ENCODE peak calls at places on chromosomes 4 and X, in eight cellular contexts. One of them, this sample, is unnamed.

GRCh38 chr4:119682080-119682479 is 53.5 kb upstream of the PDE5A start:
- DNase-seq in erythroblast: no peak
- DNase-seq in AG08395: no peak
- DNase-seq in activated T-cell treated with anti-CD3 and anti-CD28 coated beads, Interleukin-2, amount 50 U/mL, for 48 hours: no peak
- DNase-seq in kidney tubule cell: no peak
- DNase-seq in adrenal gland: no peak
- DNase-seq in HEK293T: no peak
- DNase-seq in Kasumi-1: no peak
- DNase-seq in this sample: no peak

GRCh38 chr4:107858158-107858742 is 33.5 kb downstream of the SGMS2 start:
- DNase-seq in Kasumi-1: no peak
- DNase-seq in adrenal gland: no peak
- DNase-seq in erythroblast: no peak
- DNase-seq in activated T-cell treated with anti-CD3 and anti-CD28 coated beads, Interleukin-2, amount 50 U/mL, for 48 hours: no peak
- DNase-seq in HEK293T: no peak
- DNase-seq in AG08395: no peak
- DNase-seq in kidney tubule cell: no peak
- DNase-seq in this sample: no peak

GRCh38 chr4:118278473-118279274 is 74.1 kb downstream of the PRSS12 start:
- DNase-seq in AG08395: peak; percentile 96
- DNase-seq in adrenal gland: peak; percentile 98
- DNase-seq in HEK293T: peak; percentile 98
- DNase-seq in Kasumi-1: peak; percentile 96
- DNase-seq in activated T-cell treated with anti-CD3 and anti-CD28 coated beads, Interleukin-2, amount 50 U/mL, for 48 hours: peak; percentile 97
- DNase-seq in kidney tubule cell: peak; percentile 96
- DNase-seq in erythroblast: peak; percentile 94
- DNase-seq in this sample: peak; percentile 54

GRCh38 chr4:157221895-157222763 is 1.6 kb downstream of the GRIA2 start:
- DNase-seq in AG08395: no peak
- DNase-seq in activated T-cell treated with anti-CD3 and anti-CD28 coated beads, Interleukin-2, amount 50 U/mL, for 48 hours: no peak
- DNase-seq in adrenal gland: peak; percentile 27
- DNase-seq in Kasumi-1: no peak
- DNase-seq in erythroblast: no peak
- DNase-seq in kidney tubule cell: peak; percentile 19
- DNase-seq in HEK293T: peak; percentile 9
- DNase-seq in this sample: no peak

GRCh38 chr4:153507679-153508073 is 41.5 kb downstream of the TMEM131L start:
- DNase-seq in erythroblast: no peak
- DNase-seq in AG08395: no peak
- DNase-seq in activated T-cell treated with anti-CD3 and anti-CD28 coated beads, Interleukin-2, amount 50 U/mL, for 48 hours: no peak
- DNase-seq in HEK293T: no peak
- DNase-seq in Kasumi-1: no peak
- DNase-seq in adrenal gland: no peak
- DNase-seq in kidney tubule cell: no peak
- DNase-seq in this sample: no peak

GRCh38 chrX:68832101-68832416 is 3.2 kb downstream of the EFNB1 start:
- DNase-seq in erythroblast: no peak
- DNase-seq in kidney tubule cell: peak; percentile 68
- DNase-seq in HEK293T: no peak
- DNase-seq in adrenal gland: peak; percentile 28
- DNase-seq in activated T-cell treated with anti-CD3 and anti-CD28 coated beads, Interleukin-2, amount 50 U/mL, for 48 hours: peak; percentile 56
- DNase-seq in AG08395: peak; percentile 75
- DNase-seq in Kasumi-1: peak; percentile 69
- DNase-seq in this sample: no peak

GRCh38 chr4:143411527-143412480 is 75.1 kb downstream of the GAB1 start:
- DNase-seq in AG08395: peak; percentile 31
- DNase-seq in kidney tubule cell: no peak
- DNase-seq in activated T-cell treated with anti-CD3 and anti-CD28 coated beads, Interleukin-2, amount 50 U/mL, for 48 hours: no peak
- DNase-seq in Kasumi-1: no peak
- DNase-seq in HEK293T: no peak
- DNase-seq in adrenal gland: no peak
- DNase-seq in erythroblast: no peak
- DNase-seq in this sample: no peak

GRCh38 chr4:183747931-183748664 is 89.0 kb downstream of the TRAPPC11 start:
- DNase-seq in kidney tubule cell: peak; percentile 88
- DNase-seq in HEK293T: no peak
- DNase-seq in AG08395: no peak
- DNase-seq in Kasumi-1: no peak
- DNase-seq in adrenal gland: no peak
- DNase-seq in erythroblast: no peak
- DNase-seq in activated T-cell treated with anti-CD3 and anti-CD28 coated beads, Interleukin-2, amount 50 U/mL, for 48 hours: no peak
- DNase-seq in this sample: peak; percentile 48

GRCh38 chrX:76127341-76127740 is 45.5 kb upstream of the PBDC1 start:
- DNase-seq in Kasumi-1: no peak
- DNase-seq in activated T-cell treated with anti-CD3 and anti-CD28 coated beads, Interleukin-2, amount 50 U/mL, for 48 hours: no peak
- DNase-seq in kidney tubule cell: no peak
- DNase-seq in adrenal gland: no peak
- DNase-seq in AG08395: no peak
- DNase-seq in HEK293T: no peak
- DNase-seq in erythroblast: no peak
- DNase-seq in this sample: no peak